ENCODE peak calls at places on chromosome 19, in four cellular contexts. L is trophoblast cell, R is neuronal stem cell, K is IMR-90. G is an unnamed sample.

GRCh38 chr19:3404324-3405260 is 38.2 kb downstream of the NFIC start:
- DNase-seq in L (no peak), R (no peak), K (peak), G (peak)

GRCh38 chr19:39363909-39364457 is 21.8 kb downstream of the SAMD4B start:
- DNase-seq in L (peak), R (no peak), K (peak), G (peak)

GRCh38 chr19:16139752-16140151 is 3.7 kb upstream of the HSH2D start:
- DNase-seq in L (no peak), R (no peak), K (no peak), G (no peak)

GRCh38 chr19:34555447-34555846 is 73.9 kb downstream of the WTIP start:
- DNase-seq in L (no peak), R (no peak), K (no peak), G (no peak)

GRCh38 chr19:3234800-3235199 is 10.3 kb downstream of the CELF5 start:
- DNase-seq in L (no peak), R (no peak), K (no peak), G (no peak)

GRCh38 chr19:17610384-17610783 is 54.9 kb downstream of the COLGALT1 start:
- DNase-seq in L (no peak), R (no peak), K (peak), G (no peak)

GRCh38 chr19:41161903-41162302 is 31.1 kb upstream of the CYP2S1 start:
- DNase-seq in L (no peak), R (no peak), K (no peak), G (no peak)

GRCh38 chr19:5696196-5697021 is 6.3 kb downstream of the RPL36 start:
- DNase-seq in L (no peak), R (no peak), K (no peak), G (no peak)

GRCh38 chr19:38711726-38712153 is 32.5 kb downstream of the CAPN12 start:
- DNase-seq in L (no peak), R (no peak), K (peak), G (peak)

GRCh38 chr19:1653300-1653628 is 849 bp upstream of the TCF3 start:
- DNase-seq in L (no peak), R (no peak), K (no peak), G (no peak)

GRCh38 chr19:19192910-19193423 is 909 bp downstream of the RFXANK start:
- DNase-seq in L (no peak), R (no peak), K (no peak), G (no peak)

GRCh38 chr19:12065100-12065538 is 588 bp downstream of the ZNF844 start:
- DNase-seq in L (peak), R (no peak), K (peak), G (peak)

DNA sequence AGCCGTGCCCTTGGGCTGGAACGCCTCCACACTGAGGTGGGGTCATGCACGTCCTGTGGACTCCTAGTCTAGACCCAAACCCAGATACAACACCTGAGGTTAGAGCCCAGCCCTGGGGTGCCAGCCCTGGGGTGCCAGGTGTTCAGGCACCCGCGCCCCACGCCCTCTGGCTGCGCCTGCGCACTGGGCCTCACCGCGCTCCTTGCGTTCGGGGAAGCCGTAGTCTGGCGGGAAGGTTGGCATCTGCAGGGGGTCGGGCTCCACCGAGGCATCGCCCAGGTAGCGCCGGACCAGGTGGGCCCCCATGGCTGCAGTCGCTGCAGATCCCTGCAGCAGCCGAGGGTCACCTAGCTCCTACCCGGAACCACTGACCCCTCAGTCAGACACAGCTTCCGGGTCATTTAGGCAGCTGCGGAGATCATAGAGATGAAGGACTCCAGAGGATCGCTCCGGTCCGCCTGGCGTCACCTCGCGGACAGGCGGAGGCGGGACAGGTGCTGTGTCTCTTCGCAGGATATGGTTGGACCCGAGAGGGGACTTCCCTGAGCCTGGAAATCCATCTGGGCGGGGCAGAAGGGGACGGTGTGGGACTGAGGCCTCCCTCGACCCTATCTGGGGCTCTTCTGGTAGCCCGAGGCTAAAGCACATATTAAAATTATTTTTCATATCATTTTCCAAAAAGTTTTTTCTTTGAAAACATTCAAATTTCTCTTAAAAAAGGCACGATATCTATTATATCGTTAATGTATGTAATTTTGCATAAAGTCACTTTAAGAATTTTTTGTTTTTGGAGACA is at the start of gene NDUFB7:
- DNase-seq in L (peak), R (peak), K (peak), G (peak)
- H2BK5ac ChIP-seq in L (peak), R (peak), K (peak), G (peak)

GRCh38 chr19:49690073-49690655 is 752 bp upstream of the CPT1C start:
- DNase-seq in L (no peak), R (no peak), K (no peak), G (peak)
- H2BK5ac ChIP-seq in L (no peak), R (peak), K (no peak), G (no peak)

GRCh38 chr19:48085904-48086864 is 24.4 kb downstream of the PLA2G4C start:
- DNase-seq in L (no peak), R (no peak), K (no peak), G (no peak)
- H2BK5ac ChIP-seq in L (no peak), R (peak), K (no peak), G (no peak)

GRCh38 chr19:46413262-46414031 is at the start of gene CCDC8:
- DNase-seq in L (peak), R (peak), K (peak), G (peak)
- H2BK5ac ChIP-seq in L (peak), R (peak), K (peak), G (peak)

GRCh38 chr19:7920520-7921301 is 573 bp downstream of the SNAPC2 start:
- DNase-seq in L (peak), R (peak), K (peak), G (peak)
- H2BK5ac ChIP-seq in L (peak), R (peak), K (peak), G (peak)

GRCh38 chr19:33176670-33177416 is 17.3 kb upstream of the LRP3 start:
- DNase-seq in L (peak), R (peak), K (peak), G (peak)
- H2BK5ac ChIP-seq in L (peak), R (peak), K (peak), G (peak)

DNA sequence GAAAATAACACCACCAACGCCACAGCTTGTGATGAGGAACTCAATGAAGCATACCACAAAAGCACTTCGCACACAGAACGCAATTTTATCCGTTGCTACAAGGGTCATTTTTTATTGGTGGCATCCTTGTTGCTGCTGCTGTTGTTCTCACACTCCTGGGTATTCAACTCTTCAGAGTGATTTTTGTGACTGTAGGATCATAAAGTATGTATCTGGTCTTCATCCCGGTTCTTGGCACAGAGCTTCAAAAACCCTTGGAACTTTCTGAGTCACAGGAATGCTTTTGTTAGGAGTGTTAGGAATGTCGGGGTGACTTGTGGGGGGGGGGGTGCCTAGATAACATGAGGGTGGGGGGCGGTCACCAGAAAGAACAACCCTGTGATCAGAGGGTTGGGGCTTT is 108.4 kb downstream of the ZNF557 start:
- DNase-seq in L (no peak), R (no peak), K (peak), G (no peak)
- H2BK5ac ChIP-seq in L (no peak), R (no peak), K (no peak), G (no peak)

GRCh38 chr19:31408460-31409124 is 59.4 kb upstream of the TSHZ3 start:
- DNase-seq in L (peak), R (no peak), K (peak), G (peak)
- H2BK5ac ChIP-seq in L (no peak), R (no peak), K (no peak), G (no peak)

G was measured in mesenchymal stem cell.